ENCODE peak calls at places on chromosomes 2 and 18, in four cellular contexts. One of them, this sample, is unnamed.

GRCh38 chr2:234670052-234670451 is 173.2 kb upstream of the ARL4C start:
- DNase-seq in mesendoderm: no peak
- DNase-seq in H1: no peak
- DNase-seq in trophoblast cell: peak; percentile 57
- DNase-seq in this sample: no peak

GRCh38 chr2:68828887-68829708 is 42.1 kb downstream of the BMP10 start:
- DNase-seq in trophoblast cell: peak; percentile 54
- DNase-seq in H1: no peak
- DNase-seq in mesendoderm: peak; percentile 32
- DNase-seq in this sample: peak; percentile 56

GRCh38 chr18:10750386-10751035 is 224.7 kb downstream of the NAPG start:
- DNase-seq in H1: no peak
- DNase-seq in mesendoderm: no peak
- DNase-seq in trophoblast cell: no peak
- DNase-seq in this sample: no peak

GRCh38 chr2:102703748-102704147 is 58.1 kb upstream of the TMEM182 start:
- DNase-seq in mesendoderm: peak; percentile 53
- DNase-seq in trophoblast cell: no peak
- DNase-seq in H1: no peak
- DNase-seq in this sample: no peak

GRCh38 chr18:28075501-28075900 is 101.4 kb downstream of the CDH2 start:
- DNase-seq in H1: no peak
- DNase-seq in mesendoderm: peak; percentile 91
- DNase-seq in trophoblast cell: peak; percentile 20
- DNase-seq in this sample: no peak

GRCh38 chr2:43634604-43635306 is 2.3 kb upstream of the PLEKHH2 start:
- DNase-seq in mesendoderm: no peak
- DNase-seq in trophoblast cell: no peak
- DNase-seq in H1: no peak
- DNase-seq in this sample: no peak

GRCh38 chr2:44796771-44797170 is 144.7 kb upstream of the SIX3 start:
- DNase-seq in mesendoderm: no peak
- DNase-seq in trophoblast cell: no peak
- DNase-seq in H1: peak; percentile 30
- DNase-seq in this sample: no peak

GRCh38 chr2:215946581-215946980 is 66.8 kb downstream of the MREG start:
- DNase-seq in H1: no peak
- DNase-seq in trophoblast cell: no peak
- DNase-seq in mesendoderm: no peak
- DNase-seq in this sample: no peak

GRCh38 chr2:166170356-166170755 is 42.5 kb upstream of the SCN1A start:
- DNase-seq in mesendoderm: no peak
- DNase-seq in trophoblast cell: no peak
- DNase-seq in H1: no peak
- DNase-seq in this sample: no peak

GRCh38 chr2:69385443-69386151 is 1.4 kb downstream of the GFPT1 start:
- DNase-seq in mesendoderm: peak; percentile 77
- DNase-seq in H1: no peak
- DNase-seq in trophoblast cell: peak; percentile 16
- DNase-seq in this sample: no peak

GRCh38 chr2:61647044-61647443 is 108.9 kb upstream of the XPO1 start:
- DNase-seq in H1: no peak
- DNase-seq in mesendoderm: no peak
- DNase-seq in trophoblast cell: no peak
- DNase-seq in this sample: no peak

GRCh38 chr2:120844098-120844738 is 108.5 kb downstream of the GLI2 start:
- DNase-seq in mesendoderm: no peak
- DNase-seq in H1: no peak
- DNase-seq in trophoblast cell: no peak
- DNase-seq in this sample: no peak

GRCh38 chr18:42814618-42815017 is 300.9 kb downstream of the RIT2 start:
- DNase-seq in trophoblast cell: no peak
- DNase-seq in mesendoderm: no peak
- DNase-seq in H1: no peak
- DNase-seq in this sample: no peak

GRCh38 chr18:34121157-34121807 is 103.4 kb downstream of the NOL4 start:
- DNase-seq in H1: no peak
- DNase-seq in mesendoderm: peak; percentile 15
- DNase-seq in trophoblast cell: peak; percentile 66
- DNase-seq in this sample: no peak

GRCh38 chr2:189952536-189953109 is 109.9 kb downstream of the MSTN start:
- DNase-seq in H1: no peak
- DNase-seq in mesendoderm: no peak
- DNase-seq in trophoblast cell: no peak
- DNase-seq in this sample: no peak

GRCh38 chr2:240917684-240918257 is 11.6 kb downstream of the CROCC2 start:
- DNase-seq in mesendoderm: no peak
- DNase-seq in H1: peak; percentile 45
- DNase-seq in trophoblast cell: no peak
- DNase-seq in this sample: peak; percentile 18

GRCh38 chr2:201661366-201661765 is 18.1 kb upstream of the TMEM237 start:
- DNase-seq in trophoblast cell: no peak
- DNase-seq in mesendoderm: no peak
- DNase-seq in H1: no peak
- DNase-seq in this sample: no peak

GRCh38 chr18:50170004-50170403 is 24.9 kb downstream of the MYO5B start:
- DNase-seq in trophoblast cell: no peak
- DNase-seq in mesendoderm: no peak
- DNase-seq in H1: no peak
- DNase-seq in this sample: no peak

GRCh38 chr2:145652546-145652945 is 1132.6 kb upstream of the ZEB2 start:
- DNase-seq in H1: no peak
- DNase-seq in trophoblast cell: no peak
- DNase-seq in mesendoderm: peak; percentile 22
- DNase-seq in this sample: no peak

GRCh38 chr2:18404141-18404540 is 156.3 kb downstream of the RDH14 start:
- DNase-seq in trophoblast cell: no peak
- DNase-seq in mesendoderm: no peak
- DNase-seq in H1: no peak
- DNase-seq in this sample: no peak

GRCh38 chr2:240255811-240256703 is 115.6 kb upstream of the OTOS start:
- DNase-seq in H1: no peak
- DNase-seq in mesendoderm: peak; percentile 88
- DNase-seq in trophoblast cell: peak; percentile 80
- DNase-seq in this sample: peak; percentile 45

GRCh38 chr2:42929985-42930581 is 137.7 kb upstream of the HAAO start:
- DNase-seq in H1: no peak
- DNase-seq in mesendoderm: peak; percentile 42
- DNase-seq in trophoblast cell: no peak
- DNase-seq in this sample: no peak

GRCh38 chr2:120722603-120723421 is 12.9 kb upstream of the GLI2 start:
- DNase-seq in trophoblast cell: no peak
- DNase-seq in mesendoderm: peak; percentile 87
- DNase-seq in H1: no peak
- DNase-seq in this sample: peak; percentile 40

GRCh38 chr2:23654756-23655155 is 269.8 kb downstream of the KLHL29 start:
- DNase-seq in mesendoderm: no peak
- DNase-seq in H1: no peak
- DNase-seq in trophoblast cell: no peak
- DNase-seq in this sample: no peak

DNA sequence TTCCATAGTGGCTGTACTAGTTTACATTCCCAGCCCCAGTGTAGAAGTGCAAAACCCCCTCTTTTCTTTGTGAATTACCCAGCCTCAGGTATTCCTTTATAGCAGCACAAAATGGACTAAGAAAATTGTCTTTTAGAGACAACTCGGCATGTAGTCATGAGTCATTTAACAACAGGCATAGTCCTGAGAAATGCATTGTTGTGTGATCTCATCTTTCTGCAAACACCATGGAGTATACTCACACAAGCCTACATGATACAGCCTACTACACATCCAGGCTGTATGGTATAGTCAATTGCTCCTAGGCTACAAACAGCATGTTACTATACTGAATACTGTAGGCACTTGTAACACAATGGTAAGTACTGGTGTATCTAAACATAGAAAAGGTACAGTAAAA is 44.4 kb upstream of the MBP start:
- DNase-seq in trophoblast cell: no peak
- DNase-seq in mesendoderm: no peak
- DNase-seq in H1: no peak
- DNase-seq in this sample: no peak
- H3K79me2 ChIP-seq in trophoblast cell: no peaks in the 10 kb centered on the region
- H3K79me2 ChIP-seq in mesendoderm: no peaks in the 10 kb centered on the region
- H3K79me2 ChIP-seq in H1: no peaks in the 10 kb centered on the region
- H3K79me2 ChIP-seq in this sample: no peaks in the 10 kb centered on the region

GRCh38 chr18:59464521-59464920 is 105.5 kb upstream of the LMAN1 start:
- DNase-seq in mesendoderm: no peak
- DNase-seq in trophoblast cell: no peak
- DNase-seq in H1: no peak
- DNase-seq in this sample: no peak

GRCh38 chr18:59470627-59471121 is 111.6 kb upstream of the LMAN1 start:
- DNase-seq in trophoblast cell: no peak
- DNase-seq in mesendoderm: no peak
- DNase-seq in H1: no peak
- DNase-seq in this sample: no peak

GRCh38 chr18:59469463-59470180 is 110.6 kb upstream of the LMAN1 start:
- DNase-seq in trophoblast cell: no peak
- DNase-seq in mesendoderm: no peak
- DNase-seq in H1: no peak
- DNase-seq in this sample: no peak

GRCh38 chr18:59467497-59467896 is 108.4 kb upstream of the LMAN1 start:
- DNase-seq in H1: no peak
- DNase-seq in mesendoderm: no peak
- DNase-seq in trophoblast cell: no peak
- DNase-seq in this sample: no peak

DNA sequence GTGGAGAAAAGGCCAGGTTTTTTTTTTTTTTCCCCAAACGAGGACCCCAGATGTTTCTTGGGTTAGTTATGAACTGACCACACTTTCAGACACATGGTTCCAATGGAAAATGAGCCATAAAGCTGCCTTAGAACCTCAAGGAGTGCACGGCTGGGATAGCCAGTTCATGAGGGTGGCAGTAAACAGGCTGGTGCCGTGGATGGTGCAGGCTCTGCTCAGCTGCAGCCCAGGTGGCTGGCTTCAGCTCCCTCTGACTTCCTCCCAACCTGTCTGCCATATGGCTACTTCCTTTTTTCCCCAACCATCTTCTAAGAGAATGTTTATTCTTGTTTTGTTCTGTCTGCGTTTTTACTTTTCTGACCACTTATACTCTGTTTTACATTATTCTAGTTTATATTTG is 109.8 kb upstream of the LMAN1 start:
- DNase-seq in mesendoderm: no peak
- DNase-seq in trophoblast cell: no peak
- DNase-seq in H1: no peak
- DNase-seq in this sample: no peak
- H2BK5ac ChIP-seq in mesendoderm: no peak overlapping the region
- H2BK5ac ChIP-seq in trophoblast cell: no peak overlapping the region
- H2BK5ac ChIP-seq in H1: no peak overlapping the region
- H2BK5ac ChIP-seq in this sample: no peak overlapping the region

DNA sequence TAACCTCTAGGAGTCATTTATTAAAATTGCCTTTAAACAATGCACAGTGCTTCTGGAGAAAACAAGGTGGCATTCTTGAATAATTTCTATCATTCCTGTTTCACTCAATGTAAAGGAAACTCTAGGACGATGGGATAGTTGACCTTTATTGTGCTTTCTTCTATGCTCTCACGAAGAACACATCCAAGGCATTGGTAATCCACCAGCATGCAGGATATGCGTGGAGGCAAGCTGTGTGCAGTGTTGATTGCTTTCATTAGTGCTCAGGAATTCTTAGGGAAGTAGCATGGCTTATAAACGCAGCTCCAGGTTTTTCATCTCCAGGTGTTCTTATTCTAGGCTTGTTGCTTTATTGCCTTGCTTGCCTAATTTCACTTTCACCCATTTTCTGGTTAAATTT is 58.4 kb upstream of the CAVIN2 start:
- DNase-seq in H1: no peak
- DNase-seq in trophoblast cell: no peak
- DNase-seq in mesendoderm: peak; percentile 42
- DNase-seq in this sample: no peak
- H3K79me2 ChIP-seq in H1: no peaks in the 10 kb centered on the region
- H3K79me2 ChIP-seq in trophoblast cell: no peaks in the 10 kb centered on the region
- H3K79me2 ChIP-seq in mesendoderm: no peaks in the 10 kb centered on the region
- H3K79me2 ChIP-seq in this sample: no peaks in the 10 kb centered on the region

DNA sequence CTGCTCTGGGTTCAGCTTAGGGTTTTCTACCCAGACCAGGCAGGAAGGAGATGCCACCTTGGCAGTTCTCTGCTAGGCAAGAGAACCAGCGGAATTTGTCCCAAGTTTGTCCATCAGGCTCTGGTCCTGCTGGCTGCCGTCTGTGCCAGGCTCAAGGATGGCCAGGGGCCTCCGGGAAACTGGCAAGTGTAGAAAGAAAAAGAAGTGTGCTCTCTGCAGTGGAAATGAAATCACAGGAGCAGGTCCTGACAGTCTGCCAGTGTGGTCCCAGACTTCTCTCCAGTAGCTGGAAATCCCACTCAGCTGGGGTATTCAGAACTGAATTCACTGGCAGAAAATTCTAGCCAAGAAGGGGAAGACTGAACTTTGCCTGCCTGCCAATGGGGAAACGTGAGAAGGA is 91.0 kb downstream of the STPG4 start:
- DNase-seq in H1: no peak
- DNase-seq in trophoblast cell: no peak
- DNase-seq in mesendoderm: no peak
- DNase-seq in this sample: no peak
- H2BK5ac ChIP-seq in H1: no peak overlapping the region
- H2BK5ac ChIP-seq in trophoblast cell: no peak overlapping the region
- H2BK5ac ChIP-seq in mesendoderm: no peak overlapping the region
- H2BK5ac ChIP-seq in this sample: no peak overlapping the region

DNA sequence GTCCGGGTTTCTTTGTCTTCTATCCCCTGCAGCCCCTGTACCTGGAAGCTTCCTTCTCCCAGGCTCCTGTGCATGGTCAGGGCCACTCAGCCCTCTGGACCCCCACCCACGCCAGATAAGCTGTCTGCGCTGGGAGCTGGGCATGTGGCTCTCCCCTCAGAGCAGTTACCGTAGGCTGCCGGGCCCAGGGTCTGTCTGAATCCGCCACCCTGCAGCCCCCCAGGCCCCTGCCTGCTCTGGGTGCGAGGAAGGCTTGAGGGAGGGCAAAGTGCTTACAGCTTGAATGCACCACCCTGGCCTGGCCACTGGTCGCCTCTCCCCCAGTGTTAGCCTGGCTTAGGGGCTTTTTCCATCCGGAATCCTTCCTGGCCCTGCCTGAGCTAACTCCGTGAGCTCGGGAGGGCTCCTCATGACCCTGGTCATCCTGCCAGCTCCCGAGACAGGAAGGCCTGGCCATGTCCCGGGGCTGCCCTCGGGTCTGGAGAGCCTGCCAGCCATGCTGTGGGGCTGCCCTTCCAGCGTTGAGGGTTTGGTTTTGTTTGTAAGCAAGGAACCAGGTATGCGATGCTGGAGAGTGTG is 50.7 kb downstream of the ODC1 start:
- DNase-seq in trophoblast cell: no peak
- DNase-seq in H1: no peak
- DNase-seq in mesendoderm: no peak
- DNase-seq in this sample: no peak
- H3K79me2 ChIP-seq in trophoblast cell: no peaks in the 10 kb centered on the region
- H3K79me2 ChIP-seq in H1: no peaks in the 10 kb centered on the region
- H3K79me2 ChIP-seq in mesendoderm: no peaks in the 10 kb centered on the region
- H3K79me2 ChIP-seq in this sample: no peaks in the 10 kb centered on the region

GRCh38 chr2:15643209-15643500 is 51.5 kb downstream of the DDX1 start:
- DNase-seq in trophoblast cell: no peak
- DNase-seq in H1: no peak
- DNase-seq in mesendoderm: no peak
- DNase-seq in this sample: no peak
- H2BK5ac ChIP-seq in trophoblast cell: peak overlapping the region; percentile 75
- H2BK5ac ChIP-seq in H1: no peak overlapping the region
- H2BK5ac ChIP-seq in mesendoderm: no peak overlapping the region
- H2BK5ac ChIP-seq in this sample: no peak overlapping the region